ENCODE peak calls at places on chromosomes 6 and 20, in seven cellular contexts. One of them, this sample, is unnamed. For H3K79me1, the result is how much of the 10 kb centered on the place peaks cover.

GRCh38 chr20:32988008-32988407 is 16.2 kb downstream of the SUN5 start:
- DNase-seq in trophoblast cell: no peak
- DNase-seq in neuronal stem cell: no peak
- DNase-seq in IMR-90: no peak
- DNase-seq in H1: no peak
- DNase-seq in mesenchymal stem cell: no peak
- DNase-seq in H9: no peak
- DNase-seq in this sample: no peak

GRCh38 chr20:13930246-13930645 is 60.2 kb downstream of the SEL1L2 start:
- DNase-seq in trophoblast cell: no peak
- DNase-seq in neuronal stem cell: no peak
- DNase-seq in IMR-90: no peak
- DNase-seq in H1: no peak
- DNase-seq in mesenchymal stem cell: no peak
- DNase-seq in H9: no peak
- DNase-seq in this sample: no peak

GRCh38 chr20:13865825-13866351 is 81.1 kb downstream of the NDUFAF5 start:
- DNase-seq in trophoblast cell: peak
- DNase-seq in neuronal stem cell: no peak
- DNase-seq in IMR-90: no peak
- DNase-seq in H1: no peak
- DNase-seq in mesenchymal stem cell: no peak
- DNase-seq in H9: no peak
- DNase-seq in this sample: peak

GRCh38 chr6:39029156-39030011 is 19.2 kb upstream of the GLP1R start:
- DNase-seq in trophoblast cell: peak
- DNase-seq in neuronal stem cell: peak
- DNase-seq in IMR-90: no peak
- DNase-seq in H1: no peak
- DNase-seq in mesenchymal stem cell: peak
- DNase-seq in H9: peak
- DNase-seq in this sample: peak

GRCh38 chr20:9323622-9324021 is 190.8 kb upstream of the LAMP5 start:
- DNase-seq in trophoblast cell: no peak
- DNase-seq in neuronal stem cell: no peak
- DNase-seq in IMR-90: no peak
- DNase-seq in H1: peak
- DNase-seq in mesenchymal stem cell: no peak
- DNase-seq in H9: peak
- DNase-seq in this sample: peak

GRCh38 chr6:15638373-15638772 is 24.5 kb downstream of the DTNBP1 start:
- DNase-seq in trophoblast cell: no peak
- DNase-seq in neuronal stem cell: no peak
- DNase-seq in IMR-90: no peak
- DNase-seq in H1: no peak
- DNase-seq in mesenchymal stem cell: no peak
- DNase-seq in H9: no peak
- DNase-seq in this sample: no peak

GRCh38 chr6:134007077-134007476 is 45.3 kb downstream of the SLC2A12 start:
- DNase-seq in trophoblast cell: no peak
- DNase-seq in neuronal stem cell: no peak
- DNase-seq in IMR-90: no peak
- DNase-seq in H1: no peak
- DNase-seq in mesenchymal stem cell: no peak
- DNase-seq in H9: no peak
- DNase-seq in this sample: no peak

GRCh38 chr6:148414836-148415235 is 72.2 kb downstream of the SASH1 start:
- DNase-seq in trophoblast cell: no peak
- DNase-seq in neuronal stem cell: no peak
- DNase-seq in IMR-90: peak
- DNase-seq in H1: no peak
- DNase-seq in mesenchymal stem cell: peak
- DNase-seq in H9: no peak
- DNase-seq in this sample: no peak

DNA sequence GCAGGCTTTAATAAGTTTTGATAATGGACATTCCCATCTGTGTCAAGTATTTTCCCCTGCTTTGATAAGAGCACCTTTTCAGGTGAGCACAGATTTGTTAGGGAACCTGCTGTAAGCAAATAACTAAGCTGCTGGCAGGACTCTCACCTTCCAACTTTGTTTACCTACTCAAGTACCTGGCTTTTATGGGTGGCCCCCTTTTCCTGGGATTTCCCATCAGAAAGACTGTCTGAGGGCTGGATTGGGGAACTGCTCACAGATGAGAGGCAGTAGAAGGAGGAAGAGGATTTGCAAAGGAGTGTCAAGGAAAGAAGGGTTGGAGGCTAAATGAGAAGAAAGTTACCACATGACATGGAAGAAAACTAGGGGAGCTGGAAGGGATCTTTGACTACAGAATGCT is 210.1 kb upstream of the RIMS1 start:
- DNase-seq in trophoblast cell: no peak
- DNase-seq in neuronal stem cell: no peak
- DNase-seq in IMR-90: no peak
- DNase-seq in H1: no peak
- DNase-seq in mesenchymal stem cell: no peak
- DNase-seq in H9: no peak
- DNase-seq in this sample: peak
- H3K79me1 ChIP-seq in trophoblast cell: under half
- H3K79me1 ChIP-seq in neuronal stem cell: under half
- H3K79me1 ChIP-seq in IMR-90: under half
- H3K79me1 ChIP-seq in H1: under half
- H3K79me1 ChIP-seq in mesenchymal stem cell: under half
- H3K79me1 ChIP-seq in H9: under half
- H3K79me1 ChIP-seq in this sample: under half

GRCh38 chr20:39395478-39396291 is 433.5 kb downstream of the DHX35 start:
- DNase-seq in trophoblast cell: no peak
- DNase-seq in neuronal stem cell: peak
- DNase-seq in IMR-90: no peak
- DNase-seq in H1: no peak
- DNase-seq in mesenchymal stem cell: no peak
- DNase-seq in H9: no peak
- DNase-seq in this sample: no peak

GRCh38 chr20:39397646-39398045 is 435.5 kb downstream of the DHX35 start:
- DNase-seq in trophoblast cell: no peak
- DNase-seq in neuronal stem cell: no peak
- DNase-seq in IMR-90: no peak
- DNase-seq in H1: no peak
- DNase-seq in mesenchymal stem cell: no peak
- DNase-seq in H9: no peak
- DNase-seq in this sample: no peak

GRCh38 chr20:39394461-39394860 is 432.3 kb downstream of the DHX35 start:
- DNase-seq in trophoblast cell: no peak
- DNase-seq in neuronal stem cell: no peak
- DNase-seq in IMR-90: no peak
- DNase-seq in H1: no peak
- DNase-seq in mesenchymal stem cell: no peak
- DNase-seq in H9: no peak
- DNase-seq in this sample: peak

GRCh38 chr20:39398656-39399055 is 436.5 kb downstream of the DHX35 start:
- DNase-seq in trophoblast cell: no peak
- DNase-seq in neuronal stem cell: no peak
- DNase-seq in IMR-90: no peak
- DNase-seq in H1: no peak
- DNase-seq in mesenchymal stem cell: no peak
- DNase-seq in H9: no peak
- DNase-seq in this sample: peak

DNA sequence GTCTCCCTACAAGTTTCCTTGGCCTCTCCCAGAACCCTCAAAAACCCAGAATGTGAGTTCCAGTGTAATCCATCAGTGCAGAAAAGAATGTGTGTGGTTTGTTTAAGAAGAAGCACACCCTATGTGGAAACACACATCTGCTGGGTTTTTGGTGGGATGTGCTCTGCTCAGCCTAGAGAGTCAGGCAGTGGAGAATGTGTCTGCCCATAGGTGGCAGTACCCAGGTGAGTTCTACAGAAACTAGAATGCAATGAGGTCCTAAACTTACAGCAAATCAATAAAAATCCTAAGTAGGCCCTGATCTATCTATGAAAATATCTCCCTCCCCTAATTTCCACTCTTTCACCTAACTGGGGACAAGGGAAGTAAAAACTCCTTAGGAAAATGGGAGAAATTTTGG is 437.3 kb downstream of the DHX35 start:
- DNase-seq in trophoblast cell: no peak
- DNase-seq in neuronal stem cell: no peak
- DNase-seq in IMR-90: no peak
- DNase-seq in H1: no peak
- DNase-seq in mesenchymal stem cell: no peak
- DNase-seq in H9: no peak
- DNase-seq in this sample: peak
- H3K79me1 ChIP-seq in trophoblast cell: under half
- H3K79me1 ChIP-seq in neuronal stem cell: under half
- H3K79me1 ChIP-seq in IMR-90: under half
- H3K79me1 ChIP-seq in H1: under half
- H3K79me1 ChIP-seq in mesenchymal stem cell: under half
- H3K79me1 ChIP-seq in H9: under half
- H3K79me1 ChIP-seq in this sample: under half

DNA sequence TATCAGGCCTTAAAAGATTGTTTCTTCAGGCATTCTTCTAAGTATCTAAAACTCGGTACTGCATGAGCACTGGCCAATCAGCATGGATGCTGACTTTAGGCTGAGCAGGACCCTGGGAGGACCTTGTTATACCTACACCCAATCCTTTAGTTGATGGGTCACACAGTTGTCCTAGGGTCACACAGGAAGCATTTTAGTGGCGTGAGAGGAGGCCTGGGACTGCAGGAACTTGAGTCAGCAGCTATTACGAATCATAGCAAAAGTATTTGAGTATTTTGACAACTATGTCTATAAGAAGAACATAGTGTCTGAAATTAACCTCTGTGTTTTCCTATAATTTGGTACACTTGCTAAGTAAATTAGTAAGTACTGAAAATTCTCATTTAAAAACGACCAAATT is 741.4 kb downstream of the HACE1 start:
- DNase-seq in trophoblast cell: peak
- DNase-seq in neuronal stem cell: no peak
- DNase-seq in IMR-90: no peak
- DNase-seq in H1: no peak
- DNase-seq in mesenchymal stem cell: peak
- DNase-seq in H9: no peak
- DNase-seq in this sample: peak
- H3K79me1 ChIP-seq in trophoblast cell: under half
- H3K79me1 ChIP-seq in neuronal stem cell: under half
- H3K79me1 ChIP-seq in IMR-90: under half
- H3K79me1 ChIP-seq in H1: under half
- H3K79me1 ChIP-seq in mesenchymal stem cell: under half
- H3K79me1 ChIP-seq in H9: under half
- H3K79me1 ChIP-seq in this sample: under half

DNA sequence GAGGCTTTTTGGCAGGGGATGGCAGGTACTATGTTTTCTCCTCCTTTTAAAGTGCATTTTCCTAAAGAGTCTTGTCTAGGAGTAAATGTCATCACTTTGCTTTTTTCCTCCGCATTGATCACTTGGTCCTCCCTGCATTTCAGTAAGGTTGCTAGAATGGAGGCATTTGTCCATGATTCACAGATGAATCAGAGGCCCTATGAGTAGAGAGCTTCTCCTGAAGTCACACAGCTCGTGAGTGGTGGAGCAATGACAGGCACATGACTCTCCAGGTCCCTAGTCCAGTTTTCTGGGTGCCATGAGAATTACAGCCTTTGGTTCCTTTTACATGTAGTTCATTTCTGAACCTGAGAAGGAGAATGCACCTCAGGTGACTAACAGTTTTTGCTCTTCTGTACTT is 50.5 kb downstream of the HLA-A start:
- DNase-seq in trophoblast cell: no peak
- DNase-seq in neuronal stem cell: no peak
- DNase-seq in IMR-90: peak
- DNase-seq in H1: no peak
- DNase-seq in mesenchymal stem cell: peak
- DNase-seq in H9: no peak
- DNase-seq in this sample: no peak
- H3K79me1 ChIP-seq in trophoblast cell: under half
- H3K79me1 ChIP-seq in neuronal stem cell: under half
- H3K79me1 ChIP-seq in IMR-90: under half
- H3K79me1 ChIP-seq in H1: under half
- H3K79me1 ChIP-seq in mesenchymal stem cell: under half
- H3K79me1 ChIP-seq in H9: under half
- H3K79me1 ChIP-seq in this sample: under half

GRCh38 chr6:170112583-170112860 is 178.4 kb downstream of the DLL1 start:
- DNase-seq in trophoblast cell: no peak
- DNase-seq in neuronal stem cell: no peak
- DNase-seq in IMR-90: no peak
- DNase-seq in H1: no peak
- DNase-seq in mesenchymal stem cell: no peak
- DNase-seq in H9: no peak
- DNase-seq in this sample: no peak

GRCh38 chr6:170110201-170111140 is 180.4 kb downstream of the DLL1 start:
- DNase-seq in trophoblast cell: no peak
- DNase-seq in neuronal stem cell: no peak
- DNase-seq in IMR-90: no peak
- DNase-seq in H1: no peak
- DNase-seq in mesenchymal stem cell: no peak
- DNase-seq in H9: peak
- DNase-seq in this sample: no peak

GRCh38 chr6:170113141-170113540 is 177.7 kb downstream of the DLL1 start:
- DNase-seq in trophoblast cell: no peak
- DNase-seq in neuronal stem cell: no peak
- DNase-seq in IMR-90: no peak
- DNase-seq in H1: no peak
- DNase-seq in mesenchymal stem cell: no peak
- DNase-seq in H9: no peak
- DNase-seq in this sample: no peak

GRCh38 chr6:170111141-170111664 is 179.7 kb downstream of the DLL1 start:
- DNase-seq in trophoblast cell: no peak
- DNase-seq in neuronal stem cell: no peak
- DNase-seq in IMR-90: no peak
- DNase-seq in H1: no peak
- DNase-seq in mesenchymal stem cell: no peak
- DNase-seq in H9: no peak
- DNase-seq in this sample: no peak

GRCh38 chr6:170111816-170112582 is 178.9 kb downstream of the DLL1 start:
- DNase-seq in trophoblast cell: no peak
- DNase-seq in neuronal stem cell: no peak
- DNase-seq in IMR-90: no peak
- DNase-seq in H1: no peak
- DNase-seq in mesenchymal stem cell: no peak
- DNase-seq in H9: peak
- DNase-seq in this sample: peak
- H3K79me1 ChIP-seq in trophoblast cell: under half
- H3K79me1 ChIP-seq in neuronal stem cell: under half
- H3K79me1 ChIP-seq in IMR-90: under half
- H3K79me1 ChIP-seq in H1: under half
- H3K79me1 ChIP-seq in mesenchymal stem cell: under half
- H3K79me1 ChIP-seq in H9: under half
- H3K79me1 ChIP-seq in this sample: under half

GRCh38 chr6:44558315-44559227 is 171.1 kb downstream of the CDC5L start:
- DNase-seq in trophoblast cell: no peak
- DNase-seq in neuronal stem cell: no peak
- DNase-seq in IMR-90: no peak
- DNase-seq in H1: no peak
- DNase-seq in mesenchymal stem cell: no peak
- DNase-seq in H9: no peak
- DNase-seq in this sample: no peak
- H3K79me1 ChIP-seq in trophoblast cell: under half
- H3K79me1 ChIP-seq in neuronal stem cell: under half
- H3K79me1 ChIP-seq in IMR-90: under half
- H3K79me1 ChIP-seq in H1: under half
- H3K79me1 ChIP-seq in mesenchymal stem cell: under half
- H3K79me1 ChIP-seq in H9: under half
- H3K79me1 ChIP-seq in this sample: under half